ENCODE peak calls at places on chromosomes 5 and 9, in eight cellular contexts. R is brain microvascular endothelial cell; S is activated gamma-delta T cell; X is GM10248; Y is COR-L47; T is NCI-H524 treated with DMSO at 0.1 percent for 48 hours; B is GM13977; G is effector memory CD4-positive, alpha-beta T cell. N is an unnamed sample.

GRCh38 chr5:24916863-24917262 is 272.1 kb upstream of the CDH10 start:
- DNase-seq in X (no peak), Y (no peak), G (no peak), B (no peak), T (no peak), R (no peak), S (no peak), N (no peak)

GRCh38 chr9:81584099-81584498 is 105.2 kb downstream of the TLE1 start:
- DNase-seq in G (no peak), T (no peak), B (no peak), R (no peak), Y (no peak), S (no peak), X (no peak), N (no peak)

GRCh38 chr5:135669416-135669815 is 90.6 kb upstream of the CXCL14 start:
- DNase-seq in S (no peak), G (no peak), X (no peak), B (no peak), Y (no peak), R (no peak), T (peak; percentile 50), N (no peak)

GRCh38 chr9:34079181-34079580 is 30.5 kb upstream of the UBAP2 start:
- DNase-seq in X (no peak), T (no peak), S (no peak), Y (no peak), G (no peak), R (peak; percentile 85), B (no peak), N (no peak)

GRCh38 chr5:39169081-39169480 is 50.3 kb downstream of the FYB1 start:
- DNase-seq in S (no peak), Y (no peak), X (no peak), R (peak; percentile 65), T (no peak), G (no peak), B (no peak), N (no peak)

GRCh38 chr5:96338089-96338488 is 95.0 kb downstream of the PCSK1 start:
- DNase-seq in B (no peak), Y (no peak), G (no peak), X (peak; percentile 12), S (no peak), R (no peak), T (no peak), N (no peak)

GRCh38 chr9:134165357-134166315 is 1.3 kb upstream of the RNU6ATAC start:
- DNase-seq in G (peak; percentile 15), Y (no peak), T (no peak), B (no peak), X (no peak), S (no peak), R (no peak), N (no peak)

GRCh38 chr5:109256486-109256885 is 153.3 kb downstream of the PJA2 start:
- DNase-seq in T (no peak), B (no peak), Y (no peak), X (no peak), G (no peak), S (no peak), R (peak; percentile 20), N (peak; percentile 55)

GRCh38 chr9:129838707-129839259 is 3.5 kb downstream of the USP20 start:
- DNase-seq in Y (no peak), X (no peak), G (no peak), R (peak; percentile 83), T (no peak), S (no peak), B (no peak), N (no peak)

GRCh38 chr9:106019702-106020101 is 325.4 kb downstream of the TMEM38B start:
- DNase-seq in B (no peak), R (no peak), S (no peak), T (no peak), X (no peak), G (no peak), Y (no peak), N (no peak)

GRCh38 chr9:102461441-102461840 is 533.7 kb upstream of the CYLC2 start:
- DNase-seq in Y (no peak), X (no peak), S (no peak), R (no peak), G (no peak), B (no peak), T (no peak), N (no peak)

GRCh38 chr5:51988561-51988960 is 605.3 kb downstream of the ISL1 start:
- DNase-seq in G (no peak), S (no peak), B (no peak), T (no peak), X (no peak), R (no peak), Y (no peak), N (no peak)

GRCh38 chr5:157024213-157024959 is 34.5 kb downstream of the HAVCR1 start:
- DNase-seq in G (no peak), Y (no peak), S (no peak), X (no peak), R (no peak), B (no peak), T (no peak), N (no peak)

GRCh38 chr9:83166369-83166768 is 103.4 kb upstream of the RASEF start:
- DNase-seq in X (no peak), R (no peak), G (no peak), S (no peak), B (no peak), T (no peak), Y (no peak), N (peak; percentile 38)

GRCh38 chr9:38127271-38127839 is 58.3 kb upstream of the SHB start:
- DNase-seq in Y (no peak), S (no peak), T (no peak), B (no peak), R (no peak), X (no peak), G (no peak), N (no peak)

GRCh38 chr5:30401479-30402058 is 791.9 kb upstream of the CDH6 start:
- DNase-seq in T (no peak), B (no peak), G (no peak), S (no peak), R (peak; percentile 66), X (no peak), Y (peak; percentile 33), N (peak; percentile 58)

GRCh38 chr9:134966270-134966669 is 48.6 kb upstream of the FCN1 start:
- DNase-seq in R (no peak), S (no peak), T (no peak), G (no peak), X (no peak), B (no peak), Y (no peak), N (no peak)

GRCh38 chr9:104700306-104700705 is 6.0 kb downstream of the OR13D1 start:
- DNase-seq in G (no peak), Y (no peak), X (no peak), T (no peak), S (no peak), B (no peak), R (no peak), N (no peak)

GRCh38 chr9:26361010-26361409 is 531.6 kb downstream of the CAAP1 start:
- DNase-seq in Y (no peak), R (no peak), T (no peak), G (no peak), B (no peak), S (no peak), X (no peak), N (peak; percentile 34)

GRCh38 chr5:175141421-175141820 is 302.6 kb downstream of the DRD1 start:
- DNase-seq in Y (no peak), B (no peak), S (no peak), R (no peak), G (no peak), X (no peak), T (no peak), N (no peak)

GRCh38 chr5:33313150-33313549 is 127.6 kb upstream of the TARS1 start:
- DNase-seq in B (no peak), R (peak; percentile 97), G (no peak), Y (no peak), T (no peak), X (no peak), S (no peak), N (no peak)

GRCh38 chr9:100700689-100701318 is 122.9 kb downstream of the CAVIN4 start:
- DNase-seq in Y (peak; percentile 25), S (no peak), X (no peak), R (no peak), G (no peak), T (no peak), B (peak; percentile 29), N (peak; percentile 60)

GRCh38 chr5:170408189-170408588 is 19.0 kb upstream of the KCNMB1 start:
- DNase-seq in T (peak; percentile 71), G (no peak), R (no peak), X (no peak), S (no peak), Y (peak; percentile 38), B (no peak), N (no peak)

GRCh38 chr9:113463418-113464285 is at the start of gene RGS3:
- DNase-seq in X (no peak), Y (peak; percentile 83), T (peak; percentile 42), S (no peak), R (no peak), G (no peak), B (no peak), N (no peak)

GRCh38 chr5:107554776-107555424 is 115.8 kb downstream of the EFNA5 start:
- DNase-seq in S (no peak), T (no peak), G (no peak), B (no peak), X (no peak), R (no peak), Y (no peak), N (no peak)

GRCh38 chr5:132839426-132840301 is 9.2 kb upstream of the SHROOM1 start:
- DNase-seq in X (no peak), Y (no peak), R (peak; percentile 42), T (no peak), S (no peak), B (no peak), G (no peak), N (no peak)

GRCh38 chr5:144276034-144276822 is 105.6 kb downstream of the KCTD16 start:
- DNase-seq in Y (no peak), G (no peak), R (no peak), S (no peak), X (no peak), T (no peak), B (no peak), N (no peak)

GRCh38 chr9:98280574-98280973 is 25.1 kb upstream of the TBC1D2 start:
- DNase-seq in Y (peak; percentile 78), X (no peak), B (no peak), G (no peak), S (no peak), R (no peak), T (peak; percentile 85), N (no peak)

GRCh38 chr5:172178301-172179031 is 9.6 kb downstream of the STK10 start:
- DNase-seq in S (no peak), R (no peak), B (no peak), Y (no peak), X (no peak), T (no peak), G (peak; percentile 47), N (no peak)

GRCh38 chr5:7745882-7746735 is 104.8 kb downstream of the CFAP90 start:
- DNase-seq in T (peak; percentile 13), X (peak; percentile 40), Y (peak; percentile 50), B (peak; percentile 49), S (no peak), R (peak; percentile 56), G (no peak), N (peak; percentile 69)

GRCh38 chr9:128232811-128233428 is 29.7 kb downstream of the DNM1 start:
- DNase-seq in X (no peak), B (no peak), R (no peak), T (no peak), G (no peak), Y (no peak), S (no peak), N (no peak)

N was measured in OCI-M1.